ENCODE peak calls at places on chromosomes 11 and 22, in six cellular contexts. A, N, I, H, T and K are unnamed samples.

GRCh38 chr22:50274311-50274710 is 4.1 kb upstream of the MAPK11 start:
- DNase-seq in H (no peak), A (no peak), I (peak), T (no peak), N (no peak), K (peak)

GRCh38 chr11:75160880-75161279 is 10.0 kb downstream of the SLCO2B1 start:
- DNase-seq in H (no peak), T (no peak), I (no peak), A (no peak), N (no peak), K (no peak)

GRCh38 chr22:36864454-36865215 is 3.8 kb downstream of the NCF4 start:
- DNase-seq in H (no peak), A (no peak), N (no peak), I (no peak), T (no peak), K (no peak)

GRCh38 chr11:75435571-75435925 is 2.5 kb upstream of the KLHL35 start:
- DNase-seq in T (peak), A (no peak), N (no peak), H (no peak), I (no peak), K (no peak)

GRCh38 chr22:39416319-39416718 is 16.7 kb downstream of the TAB1 start:
- DNase-seq in T (peak), I (no peak), A (no peak), H (no peak), N (no peak), K (no peak)

GRCh38 chr22:36930041-36930935 is 16.9 kb downstream of the CSF2RB start:
- DNase-seq in I (no peak), A (no peak), T (no peak), H (no peak), N (no peak), K (no peak)

GRCh38 chr22:45604239-45604711 is 67.4 kb upstream of the ATXN10 start:
- DNase-seq in T (no peak), N (no peak), I (no peak), H (no peak), A (no peak), K (no peak)

GRCh38 chr11:82718841-82719240 is 14.8 kb downstream of the FAM181B start:
- DNase-seq in H (no peak), A (no peak), N (no peak), T (no peak), I (no peak), K (no peak)

GRCh38 chr22:43473441-43473840 is 61.6 kb downstream of the MPPED1 start:
- DNase-seq in T (no peak), N (no peak), I (no peak), A (no peak), H (no peak), K (no peak)

GRCh38 chr11:31823372-31824371 is 12.6 kb upstream of the PAX6 start:
- DNase-seq in I (no peak), T (peak), A (no peak), N (peak), H (no peak), K (no peak)

GRCh38 chr22:43004362-43005035 is 10.4 kb downstream of the PACSIN2 start:
- DNase-seq in H (no peak), T (no peak), I (peak), N (no peak), A (peak), K (peak)

DNA sequence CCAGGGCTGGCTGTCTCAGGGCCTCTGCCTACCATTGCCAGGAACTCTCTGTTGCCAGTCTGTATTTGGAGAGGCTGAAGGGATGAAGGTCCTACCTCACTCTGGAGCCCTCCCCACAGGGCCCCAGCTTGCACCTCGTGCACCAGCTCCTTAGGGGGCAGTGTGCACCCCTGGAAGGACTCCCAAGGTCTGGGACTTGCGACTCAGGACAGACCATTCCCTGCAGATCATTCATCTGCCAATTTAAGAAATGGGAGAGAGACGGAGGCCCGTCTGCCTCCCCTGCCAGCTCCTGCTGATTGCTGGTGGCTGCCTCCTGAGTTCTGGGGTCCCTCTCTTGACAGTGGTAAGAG is 27.5 kb upstream of the MALAT1 start:
- DNase-seq in N (no peak), T (peak), I (peak), H (no peak), A (peak), K (peak)
- TF ChIP-seq CTCF in N (peak), T (peak), I (peak), H (no peak), A (peak), K (no peak)

GRCh38 chr11:3885855-3886254 is 30.4 kb downstream of the STIM1 start:
- DNase-seq in N (no peak), A (no peak), T (no peak), H (peak), I (no peak), K (peak)

GRCh38 chr11:3879967-3880542 is 24.6 kb downstream of the STIM1 start:
- DNase-seq in H (no peak), I (peak), T (no peak), N (no peak), A (peak), K (peak)

GRCh38 chr11:3879216-3879966 is 23.9 kb downstream of the STIM1 start:
- DNase-seq in T (no peak), A (no peak), I (no peak), H (no peak), N (no peak), K (no peak)

GRCh38 chr11:3880724-3881123 is 25.3 kb downstream of the STIM1 start:
- DNase-seq in H (no peak), I (peak), N (no peak), A (no peak), T (no peak), K (no peak)

GRCh38 chr11:3882671-3883070 is 27.2 kb downstream of the STIM1 start:
- DNase-seq in T (no peak), H (no peak), A (no peak), N (no peak), I (no peak), K (no peak)
- TF ChIP-seq CTCF in T (no peak), H (no peak), A (no peak), N (no peak), I (no peak), K (no peak)

GRCh38 chr11:30753504-30753903 is 167.4 kb upstream of the MPPED2 start:
- DNase-seq in I (no peak), N (no peak), A (no peak), H (no peak), T (no peak), K (no peak)
- TF ChIP-seq CTCF in I (no peak), N (no peak), A (no peak), H (no peak), T (no peak), K (no peak)

DNA sequence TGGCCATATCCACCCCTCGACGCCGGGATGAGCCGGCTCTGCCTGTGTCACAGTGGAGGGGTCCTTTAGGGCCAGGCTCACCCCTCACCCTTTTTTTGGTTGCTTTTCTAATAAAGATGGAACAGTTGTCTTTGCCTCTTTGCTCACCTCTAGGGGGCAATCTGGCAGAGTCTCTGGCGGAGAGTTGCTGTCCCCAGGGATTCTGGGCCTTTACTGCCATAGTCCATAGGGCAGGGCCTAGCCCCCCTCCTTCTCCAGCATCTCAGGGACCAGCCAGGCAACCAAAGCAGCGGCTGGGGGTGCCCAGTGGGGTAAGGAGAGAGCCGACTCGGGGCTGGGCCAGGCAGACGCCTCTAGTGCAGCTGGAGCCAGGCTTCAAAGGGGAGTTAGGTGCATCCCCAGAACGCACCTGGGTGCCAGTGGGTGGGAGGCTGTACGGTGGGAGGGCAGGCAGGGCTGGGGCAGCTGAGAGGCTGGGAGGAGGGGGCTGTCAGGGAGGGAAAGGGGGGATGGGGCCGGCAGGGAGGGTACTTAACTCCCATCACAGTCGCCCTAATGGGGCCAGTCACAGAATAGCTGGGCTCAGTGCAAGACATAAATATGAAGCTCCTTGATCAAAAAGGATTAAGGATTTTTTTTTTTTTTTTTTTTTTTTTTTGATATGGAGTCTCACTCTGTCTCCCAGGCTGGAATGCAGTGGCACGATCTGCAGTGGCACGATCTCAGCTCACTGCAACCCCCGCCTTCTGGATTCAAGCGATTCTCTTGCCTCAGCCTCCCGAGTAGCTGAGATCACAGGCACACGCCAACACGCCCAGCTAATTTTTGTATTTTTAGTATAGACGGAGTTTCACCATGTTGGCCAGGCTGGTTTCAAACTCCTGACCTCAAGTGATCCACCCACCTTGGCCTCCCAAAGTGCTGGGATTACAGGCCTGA is 2.5 kb upstream of the SUSD2 start:
- DNase-seq in A (no peak), T (peak), H (no peak), N (no peak), I (no peak), K (no peak)
- TF ChIP-seq CTCF in A (no peak), T (no peak), H (peak), N (no peak), I (peak), K (peak)